ENCODE peak calls at places on chromosomes 16 and 17, in nine cellular contexts. One of them, this sample, is unnamed.

GRCh38 chr17:54992797-54993639 is 24.5 kb downstream of the STXBP4 start:
- DNase-seq in neural crest cell: no peak
- DNase-seq in lung: no peak
- DNase-seq in mucosa of descending colon: peak
- DNase-seq in CD8-positive, alpha-beta T cell: peak
- DNase-seq in neural progenitor cell: peak
- DNase-seq in lower leg skin: no peak
- DNase-seq in colonic mucosa: no peak
- DNase-seq in esophagus squamous epithelium: no peak
- DNase-seq in this sample: peak

GRCh38 chr17:34393401-34393800 is 30.4 kb upstream of the CCL1 start:
- DNase-seq in CD8-positive, alpha-beta T cell: no peak
- DNase-seq in mucosa of descending colon: no peak
- DNase-seq in lung: no peak
- DNase-seq in neural crest cell: no peak
- DNase-seq in colonic mucosa: no peak
- DNase-seq in lower leg skin: peak
- DNase-seq in neural progenitor cell: no peak
- DNase-seq in esophagus squamous epithelium: no peak
- DNase-seq in this sample: no peak

GRCh38 chr17:65742433-65743312 is 181.2 kb upstream of the AXIN2 start:
- DNase-seq in esophagus squamous epithelium: no peak
- DNase-seq in lower leg skin: no peak
- DNase-seq in colonic mucosa: no peak
- DNase-seq in lung: no peak
- DNase-seq in neural crest cell: no peak
- DNase-seq in CD8-positive, alpha-beta T cell: no peak
- DNase-seq in mucosa of descending colon: no peak
- DNase-seq in neural progenitor cell: peak
- DNase-seq in this sample: peak

GRCh38 chr17:7428557-7428956 is at the start of gene SPEM3:
- DNase-seq in neural progenitor cell: no peak
- DNase-seq in colonic mucosa: no peak
- DNase-seq in neural crest cell: no peak
- DNase-seq in esophagus squamous epithelium: no peak
- DNase-seq in lower leg skin: no peak
- DNase-seq in mucosa of descending colon: no peak
- DNase-seq in CD8-positive, alpha-beta T cell: no peak
- DNase-seq in lung: no peak
- DNase-seq in this sample: no peak

GRCh38 chr17:44005865-44006580 is 1.6 kb downstream of the NAGS start:
- DNase-seq in lung: no peak
- DNase-seq in neural progenitor cell: peak
- DNase-seq in esophagus squamous epithelium: no peak
- DNase-seq in mucosa of descending colon: peak
- DNase-seq in neural crest cell: peak
- DNase-seq in CD8-positive, alpha-beta T cell: peak
- DNase-seq in lower leg skin: peak
- DNase-seq in colonic mucosa: peak
- DNase-seq in this sample: peak

GRCh38 chr17:28747046-28747691 is 3.4 kb downstream of the TRAF4 start:
- DNase-seq in esophagus squamous epithelium: no peak
- DNase-seq in CD8-positive, alpha-beta T cell: no peak
- DNase-seq in colonic mucosa: peak
- DNase-seq in lower leg skin: no peak
- DNase-seq in mucosa of descending colon: peak
- DNase-seq in neural progenitor cell: no peak
- DNase-seq in lung: peak
- DNase-seq in neural crest cell: no peak
- DNase-seq in this sample: no peak

GRCh38 chr17:80169784-80170500 is at the start of gene CARD14:
- DNase-seq in neural progenitor cell: no peak
- DNase-seq in esophagus squamous epithelium: no peak
- DNase-seq in mucosa of descending colon: no peak
- DNase-seq in colonic mucosa: no peak
- DNase-seq in CD8-positive, alpha-beta T cell: no peak
- DNase-seq in lower leg skin: no peak
- DNase-seq in neural crest cell: no peak
- DNase-seq in lung: peak
- DNase-seq in this sample: no peak

GRCh38 chr17:8430966-8431365 is 4.7 kb upstream of the NDEL1 start:
- DNase-seq in lower leg skin: peak
- DNase-seq in CD8-positive, alpha-beta T cell: no peak
- DNase-seq in neural crest cell: no peak
- DNase-seq in neural progenitor cell: peak
- DNase-seq in colonic mucosa: no peak
- DNase-seq in esophagus squamous epithelium: no peak
- DNase-seq in lung: peak
- DNase-seq in mucosa of descending colon: no peak
- DNase-seq in this sample: no peak

GRCh38 chr16:54938351-54939346 is 8.0 kb downstream of the IRX5 start:
- DNase-seq in colonic mucosa: no peak
- DNase-seq in lower leg skin: no peak
- DNase-seq in mucosa of descending colon: no peak
- DNase-seq in neural crest cell: peak
- DNase-seq in lung: no peak
- DNase-seq in neural progenitor cell: peak
- DNase-seq in CD8-positive, alpha-beta T cell: no peak
- DNase-seq in esophagus squamous epithelium: no peak
- DNase-seq in this sample: peak

GRCh38 chr16:66923866-66924265 is 1.5 kb downstream of the RRAD start:
- DNase-seq in neural progenitor cell: no peak
- DNase-seq in lung: peak
- DNase-seq in esophagus squamous epithelium: no peak
- DNase-seq in neural crest cell: no peak
- DNase-seq in mucosa of descending colon: peak
- DNase-seq in CD8-positive, alpha-beta T cell: no peak
- DNase-seq in colonic mucosa: no peak
- DNase-seq in lower leg skin: no peak
- DNase-seq in this sample: no peak

GRCh38 chr17:67602974-67603373 is 114.8 kb upstream of the NOL11 start:
- DNase-seq in colonic mucosa: peak
- DNase-seq in mucosa of descending colon: peak
- DNase-seq in neural progenitor cell: peak
- DNase-seq in lower leg skin: peak
- DNase-seq in esophagus squamous epithelium: no peak
- DNase-seq in CD8-positive, alpha-beta T cell: peak
- DNase-seq in neural crest cell: no peak
- DNase-seq in lung: no peak
- DNase-seq in this sample: peak

GRCh38 chr16:15536813-15537212 is 102.4 kb downstream of the BMERB1 start:
- DNase-seq in neural progenitor cell: no peak
- DNase-seq in esophagus squamous epithelium: no peak
- DNase-seq in CD8-positive, alpha-beta T cell: no peak
- DNase-seq in lower leg skin: no peak
- DNase-seq in neural crest cell: no peak
- DNase-seq in mucosa of descending colon: no peak
- DNase-seq in colonic mucosa: no peak
- DNase-seq in lung: no peak
- DNase-seq in this sample: no peak

GRCh38 chr17:851986-852385 is 69.8 kb downstream of the MRM3 start:
- DNase-seq in lung: no peak
- DNase-seq in esophagus squamous epithelium: no peak
- DNase-seq in neural crest cell: no peak
- DNase-seq in neural progenitor cell: no peak
- DNase-seq in CD8-positive, alpha-beta T cell: no peak
- DNase-seq in colonic mucosa: no peak
- DNase-seq in mucosa of descending colon: no peak
- DNase-seq in lower leg skin: no peak
- DNase-seq in this sample: no peak

GRCh38 chr17:81832608-81833159 is 407 bp downstream of the MCRIP1 start:
- DNase-seq in neural crest cell: peak
- DNase-seq in lower leg skin: no peak
- DNase-seq in lung: no peak
- DNase-seq in colonic mucosa: peak
- DNase-seq in neural progenitor cell: no peak
- DNase-seq in CD8-positive, alpha-beta T cell: peak
- DNase-seq in mucosa of descending colon: no peak
- DNase-seq in esophagus squamous epithelium: no peak
- DNase-seq in this sample: peak

GRCh38 chr16:56203052-56203451 is 11.8 kb downstream of the GNAO1 start:
- DNase-seq in colonic mucosa: no peak
- DNase-seq in neural crest cell: no peak
- DNase-seq in lung: no peak
- DNase-seq in lower leg skin: no peak
- DNase-seq in CD8-positive, alpha-beta T cell: peak
- DNase-seq in mucosa of descending colon: peak
- DNase-seq in esophagus squamous epithelium: no peak
- DNase-seq in neural progenitor cell: peak
- DNase-seq in this sample: no peak
- TF ChIP-seq CTCF in colonic mucosa: peak
- TF ChIP-seq CTCF in neural crest cell: peak
- TF ChIP-seq CTCF in lung: peak
- TF ChIP-seq CTCF in lower leg skin: no peak
- TF ChIP-seq CTCF in CD8-positive, alpha-beta T cell: peak
- TF ChIP-seq CTCF in mucosa of descending colon: no peak
- TF ChIP-seq CTCF in esophagus squamous epithelium: no peak
- TF ChIP-seq CTCF in neural progenitor cell: peak
- TF ChIP-seq CTCF in this sample: peak

GRCh38 chr17:17109896-17110295 is 67.6 kb downstream of the MPRIP start:
- DNase-seq in neural crest cell: no peak
- DNase-seq in neural progenitor cell: no peak
- DNase-seq in lung: peak
- DNase-seq in lower leg skin: peak
- DNase-seq in mucosa of descending colon: peak
- DNase-seq in colonic mucosa: peak
- DNase-seq in esophagus squamous epithelium: no peak
- DNase-seq in CD8-positive, alpha-beta T cell: peak
- DNase-seq in this sample: no peak

GRCh38 chr17:17110520-17110919 is 68.3 kb downstream of the MPRIP start:
- DNase-seq in colonic mucosa: no peak
- DNase-seq in neural progenitor cell: no peak
- DNase-seq in lung: no peak
- DNase-seq in CD8-positive, alpha-beta T cell: no peak
- DNase-seq in neural crest cell: no peak
- DNase-seq in mucosa of descending colon: peak
- DNase-seq in lower leg skin: no peak
- DNase-seq in esophagus squamous epithelium: no peak
- DNase-seq in this sample: no peak

GRCh38 chr17:17108681-17109049 is 66.4 kb downstream of the MPRIP start:
- DNase-seq in esophagus squamous epithelium: no peak
- DNase-seq in lower leg skin: no peak
- DNase-seq in mucosa of descending colon: peak
- DNase-seq in neural crest cell: no peak
- DNase-seq in colonic mucosa: peak
- DNase-seq in CD8-positive, alpha-beta T cell: no peak
- DNase-seq in lung: peak
- DNase-seq in neural progenitor cell: no peak
- DNase-seq in this sample: no peak

GRCh38 chr17:17107891-17108680 is 65.8 kb downstream of the MPRIP start:
- DNase-seq in neural progenitor cell: no peak
- DNase-seq in neural crest cell: no peak
- DNase-seq in CD8-positive, alpha-beta T cell: no peak
- DNase-seq in mucosa of descending colon: peak
- DNase-seq in lower leg skin: no peak
- DNase-seq in esophagus squamous epithelium: no peak
- DNase-seq in colonic mucosa: no peak
- DNase-seq in lung: peak
- DNase-seq in this sample: no peak

DNA sequence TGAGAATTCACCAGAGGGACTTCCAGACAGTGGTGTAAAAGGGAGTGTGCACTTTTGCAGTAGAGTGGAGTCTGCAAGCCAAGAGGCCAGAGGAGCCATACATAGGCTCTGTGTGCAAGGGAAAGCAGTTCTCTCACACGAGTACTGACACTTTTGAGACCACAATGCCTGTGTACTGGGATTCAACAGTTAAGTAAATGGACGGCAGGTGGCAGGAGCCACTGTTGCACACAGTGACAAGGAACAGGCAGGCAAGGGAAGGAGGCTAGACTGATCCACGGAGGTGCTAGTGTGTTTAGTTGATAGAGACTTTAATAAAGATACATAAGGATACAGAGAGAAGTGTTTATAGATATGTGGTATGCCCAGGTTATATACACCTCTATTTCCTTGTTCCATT is 67.0 kb downstream of the MPRIP start:
- DNase-seq in colonic mucosa: peak
- DNase-seq in mucosa of descending colon: peak
- DNase-seq in lower leg skin: no peak
- DNase-seq in neural crest cell: no peak
- DNase-seq in neural progenitor cell: no peak
- DNase-seq in CD8-positive, alpha-beta T cell: no peak
- DNase-seq in esophagus squamous epithelium: no peak
- DNase-seq in lung: no peak
- DNase-seq in this sample: no peak
- TF ChIP-seq CTCF in colonic mucosa: peak
- TF ChIP-seq CTCF in mucosa of descending colon: no peak
- TF ChIP-seq CTCF in lower leg skin: no peak
- TF ChIP-seq CTCF in neural crest cell: no peak
- TF ChIP-seq CTCF in neural progenitor cell: no peak
- TF ChIP-seq CTCF in CD8-positive, alpha-beta T cell: no peak
- TF ChIP-seq CTCF in esophagus squamous epithelium: no peak
- TF ChIP-seq CTCF in lung: no peak
- TF ChIP-seq CTCF in this sample: no peak

GRCh38 chr16:89341697-89342694 is 124.5 kb downstream of the ZNF778 start:
- DNase-seq in mucosa of descending colon: no peak
- DNase-seq in lung: no peak
- DNase-seq in colonic mucosa: no peak
- DNase-seq in esophagus squamous epithelium: no peak
- DNase-seq in neural progenitor cell: no peak
- DNase-seq in CD8-positive, alpha-beta T cell: peak
- DNase-seq in neural crest cell: no peak
- DNase-seq in lower leg skin: no peak
- DNase-seq in this sample: no peak
- TF ChIP-seq CTCF in mucosa of descending colon: no peak
- TF ChIP-seq CTCF in lung: no peak
- TF ChIP-seq CTCF in colonic mucosa: no peak
- TF ChIP-seq CTCF in esophagus squamous epithelium: no peak
- TF ChIP-seq CTCF in neural progenitor cell: no peak
- TF ChIP-seq CTCF in CD8-positive, alpha-beta T cell: no peak
- TF ChIP-seq CTCF in neural crest cell: no peak
- TF ChIP-seq CTCF in lower leg skin: no peak
- TF ChIP-seq CTCF in this sample: no peak

GRCh38 chr17:21374455-21375161 is 1.5 kb upstream of the KCNJ12 start:
- DNase-seq in lower leg skin: no peak
- DNase-seq in esophagus squamous epithelium: no peak
- DNase-seq in mucosa of descending colon: no peak
- DNase-seq in colonic mucosa: no peak
- DNase-seq in CD8-positive, alpha-beta T cell: no peak
- DNase-seq in neural progenitor cell: no peak
- DNase-seq in neural crest cell: no peak
- DNase-seq in lung: no peak
- DNase-seq in this sample: peak

GRCh38 chr17:21371511-21372081 is 4.6 kb upstream of the KCNJ12 start:
- DNase-seq in CD8-positive, alpha-beta T cell: no peak
- DNase-seq in colonic mucosa: no peak
- DNase-seq in lower leg skin: no peak
- DNase-seq in neural crest cell: no peak
- DNase-seq in neural progenitor cell: no peak
- DNase-seq in esophagus squamous epithelium: no peak
- DNase-seq in mucosa of descending colon: no peak
- DNase-seq in lung: no peak
- DNase-seq in this sample: no peak

GRCh38 chr17:21373696-21374454 is 2.3 kb upstream of the KCNJ12 start:
- DNase-seq in esophagus squamous epithelium: no peak
- DNase-seq in neural progenitor cell: no peak
- DNase-seq in lower leg skin: no peak
- DNase-seq in colonic mucosa: no peak
- DNase-seq in neural crest cell: no peak
- DNase-seq in mucosa of descending colon: no peak
- DNase-seq in CD8-positive, alpha-beta T cell: no peak
- DNase-seq in lung: no peak
- DNase-seq in this sample: no peak

GRCh38 chr17:21372256-21372954 is 3.8 kb upstream of the KCNJ12 start:
- DNase-seq in colonic mucosa: no peak
- DNase-seq in mucosa of descending colon: no peak
- DNase-seq in lung: no peak
- DNase-seq in esophagus squamous epithelium: no peak
- DNase-seq in lower leg skin: no peak
- DNase-seq in neural progenitor cell: no peak
- DNase-seq in CD8-positive, alpha-beta T cell: no peak
- DNase-seq in neural crest cell: no peak
- DNase-seq in this sample: no peak

GRCh38 chr17:21373034-21373433 is 3.1 kb upstream of the KCNJ12 start:
- DNase-seq in esophagus squamous epithelium: no peak
- DNase-seq in lung: no peak
- DNase-seq in lower leg skin: no peak
- DNase-seq in neural progenitor cell: no peak
- DNase-seq in mucosa of descending colon: no peak
- DNase-seq in CD8-positive, alpha-beta T cell: no peak
- DNase-seq in colonic mucosa: no peak
- DNase-seq in neural crest cell: no peak
- DNase-seq in this sample: no peak
- TF ChIP-seq CTCF in esophagus squamous epithelium: no peak
- TF ChIP-seq CTCF in lung: no peak
- TF ChIP-seq CTCF in lower leg skin: no peak
- TF ChIP-seq CTCF in neural progenitor cell: no peak
- TF ChIP-seq CTCF in mucosa of descending colon: no peak
- TF ChIP-seq CTCF in CD8-positive, alpha-beta T cell: no peak
- TF ChIP-seq CTCF in colonic mucosa: no peak
- TF ChIP-seq CTCF in neural crest cell: no peak
- TF ChIP-seq CTCF in this sample: no peak